ENCODE peak calls at places on chromosomes 7 and 10, in eight cellular contexts. I is sciatic nerve; R is effector CD4-positive, alpha-beta T cell; X is amniotic epithelial cell; D is NCI-H1417; M is NCI-H187; O is transverse colon; S is endothelial cell. W is an unnamed sample.

GRCh38 chr7:129471402-129471827 is 30.9 kb upstream of the SMKR1 start:
- DNase-seq in I (no peak), R (no peak), X (no peak), D (no peak), M (no peak), O (no peak), S (no peak), W (no peak)

GRCh38 chr7:111098011-111098925 is 7.3 kb downstream of the LRRN3 start:
- DNase-seq in I (no peak), R (peak; percentile 41), X (peak; percentile 35), D (peak; percentile 72), M (peak; percentile 10), O (peak; percentile 10), S (peak; percentile 33), W (peak; percentile 27)

GRCh38 chr10:5479481-5480161 is 19.7 kb downstream of the CALML5 start:
- DNase-seq in I (no peak), R (no peak), X (no peak), D (no peak), M (no peak), O (no peak), S (no peak), W (no peak)

GRCh38 chr10:132796846-132797245 is 10.9 kb upstream of the NKX6-2 start:
- DNase-seq in I (no peak), R (no peak), X (no peak), D (peak; percentile 28), M (no peak), O (no peak), S (no peak), W (no peak)

GRCh38 chr10:125343118-125343752 is 182.9 kb upstream of the CTBP2 start:
- DNase-seq in I (no peak), R (no peak), X (peak; percentile 24), D (peak; percentile 10), M (no peak), O (peak; percentile 21), S (peak; percentile 38), W (no peak)

GRCh38 chr10:75474106-75474505 is 42.7 kb downstream of the LRMDA start:
- DNase-seq in I (no peak), R (no peak), X (no peak), D (no peak), M (no peak), O (no peak), S (no peak), W (no peak)

GRCh38 chr7:36526720-36527548 is 137.3 kb downstream of the ANLN start:
- DNase-seq in I (no peak), R (no peak), X (peak; percentile 69), D (peak; percentile 47), M (no peak), O (no peak), S (no peak), W (peak; percentile 98)

GRCh38 chr7:95367606-95368005 is 28.6 kb downstream of the PON3 start:
- DNase-seq in I (no peak), R (no peak), X (no peak), D (peak; percentile 39), M (no peak), O (no peak), S (no peak), W (no peak)

GRCh38 chr10:44937201-44938005 is 22.2 kb upstream of the RASSF4 start:
- DNase-seq in I (no peak), R (no peak), X (peak; percentile 63), D (no peak), M (no peak), O (no peak), S (no peak), W (no peak)

GRCh38 chr10:127890935-127891334 is 1.8 kb downstream of the CLRN3 start:
- DNase-seq in I (no peak), R (no peak), X (no peak), D (no peak), M (no peak), O (no peak), S (no peak), W (no peak)

GRCh38 chr10:99523251-99523773 is 9.4 kb upstream of the NKX2-3 start:
- DNase-seq in I (no peak), R (no peak), X (peak; percentile 35), D (no peak), M (no peak), O (peak; percentile 26), S (peak; percentile 81), W (no peak)

GRCh38 chr7:12524794-12525386 is 45.6 kb upstream of the SCIN start:
- DNase-seq in I (no peak), R (no peak), X (peak; percentile 57), D (peak; percentile 83), M (no peak), O (no peak), S (no peak), W (peak; percentile 42)

GRCh38 chr10:26064106-26064505 is 130.1 kb downstream of the MYO3A start:
- DNase-seq in I (no peak), R (no peak), X (no peak), D (no peak), M (no peak), O (no peak), S (no peak), W (no peak)

GRCh38 chr10:67550838-67551402 is 145.1 kb downstream of the CTNNA3 start:
- DNase-seq in I (no peak), R (no peak), X (no peak), D (no peak), M (no peak), O (no peak), S (no peak), W (no peak)